ENCODE peak calls at places on chromosomes 6 and 20, in ten cellular contexts. N, B, Y, C, D, U, X, O, K and P are unnamed samples.

GRCh38 chr20:5190444-5190843 is 63.6 kb downstream of the CDS2 start:
- DNase-seq in D (no peak), N (no peak), C (no peak), X (no peak), B (no peak), U (no peak), Y (no peak), O (no peak), K (no peak), P (no peak)

GRCh38 chr6:18081025-18081668 is 41.3 kb downstream of the NHLRC1 start:
- DNase-seq in C (no peak), X (no peak), O (no peak), D (no peak), K (no peak), U (no peak), B (no peak), N (no peak), Y (no peak), P (no peak)

GRCh38 chr6:50257322-50257721 is 207.6 kb upstream of the DEFB112 start:
- DNase-seq in C (no peak), K (no peak), X (no peak), D (no peak), U (no peak), N (no peak), Y (no peak), O (no peak), B (no peak), P (no peak)

GRCh38 chr20:17645546-17646208 is 36.4 kb downstream of the RRBP1 start:
- DNase-seq in U (no peak), X (no peak), K (no peak), C (no peak), O (no peak), B (no peak), D (no peak), N (no peak), Y (no peak), P (no peak)

GRCh38 chr6:31794294-31794865 is 1.2 kb downstream of the VARS1 start:
- DNase-seq in N (no peak), C (no peak), X (no peak), B (no peak), D (peak), Y (no peak), O (no peak), K (no peak), U (no peak), P (no peak)

GRCh38 chr6:12331951-12332749 is 42.0 kb downstream of the EDN1 start:
- DNase-seq in X (peak), C (no peak), O (no peak), U (peak), N (no peak), Y (no peak), K (no peak), B (no peak), D (peak), P (no peak)

GRCh38 chr6:150702675-150703074 is 103.0 kb downstream of the PLEKHG1 start:
- DNase-seq in D (no peak), Y (no peak), O (no peak), U (no peak), K (no peak), C (no peak), B (no peak), X (no peak), N (no peak), P (no peak)

GRCh38 chr6:21847712-21848111 is 254.2 kb downstream of the SOX4 start:
- DNase-seq in C (no peak), B (no peak), X (no peak), O (no peak), K (no peak), N (no peak), U (no peak), D (no peak), Y (no peak), P (no peak)

GRCh38 chr6:143896096-143896880 is 32.0 kb downstream of the ZC2HC1B start:
- DNase-seq in O (no peak), D (no peak), Y (no peak), X (no peak), N (no peak), U (no peak), K (peak), C (no peak), B (no peak), P (no peak)

GRCh38 chr6:131225127-131225526 is 89.9 kb downstream of the AKAP7 start:
- DNase-seq in K (no peak), X (no peak), U (no peak), Y (no peak), C (no peak), D (no peak), B (no peak), N (no peak), O (no peak), P (no peak)

GRCh38 chr20:48771542-48771941 is 56.3 kb downstream of the PREX1 start:
- DNase-seq in K (no peak), B (peak), N (no peak), C (no peak), O (no peak), X (no peak), Y (no peak), D (peak), U (no peak), P (no peak)

GRCh38 chr6:13203145-13203544 is 125.2 kb downstream of the TBC1D7 start:
- DNase-seq in U (peak), O (no peak), B (no peak), K (no peak), Y (no peak), D (no peak), N (no peak), X (no peak), C (no peak), P (no peak)

GRCh38 chr20:51369503-51369902 is 173.0 kb downstream of the NFATC2 start:
- DNase-seq in D (no peak), K (no peak), N (no peak), U (no peak), X (no peak), C (no peak), O (no peak), Y (no peak), B (no peak), P (no peak)

GRCh38 chr6:27375613-27376079 is 12.9 kb upstream of the ZNF391 start:
- DNase-seq in Y (no peak), U (peak), D (peak), B (no peak), O (no peak), X (no peak), C (no peak), K (no peak), N (no peak), P (no peak)

GRCh38 chr20:37567671-37568588 is 40.3 kb upstream of the BLCAP start:
- DNase-seq in D (no peak), B (no peak), C (no peak), O (no peak), K (peak), N (no peak), Y (no peak), X (no peak), U (peak), P (no peak)

GRCh38 chr6:23690650-23691049 is 435.4 kb upstream of the NRSN1 start:
- DNase-seq in X (no peak), B (no peak), C (no peak), N (no peak), D (no peak), K (peak), Y (no peak), U (no peak), O (no peak), P (no peak)

GRCh38 chr20:62493253-62493885 is 17.6 kb upstream of the GATA5 start:
- DNase-seq in N (no peak), B (no peak), O (no peak), Y (no peak), K (no peak), X (no peak), U (no peak), D (no peak), C (no peak), P (no peak)

GRCh38 chr20:6017880-6018279 is 36.0 kb downstream of the LRRN4 start:
- DNase-seq in X (no peak), Y (no peak), K (no peak), N (no peak), O (no peak), B (no peak), D (no peak), C (no peak), U (no peak), P (no peak)

GRCh38 chr20:12047838-12048432 is 130.2 kb downstream of the BTBD3 start:
- DNase-seq in U (no peak), O (no peak), N (no peak), X (no peak), C (no peak), K (no peak), D (peak), Y (no peak), B (no peak), P (no peak)

GRCh38 chr6:117142145-117142544 is 123.2 kb upstream of the VGLL2 start:
- DNase-seq in D (no peak), Y (no peak), X (no peak), U (no peak), N (no peak), K (no peak), B (no peak), C (no peak), O (no peak), P (no peak)

GRCh38 chr6:16733085-16733484 is 28.2 kb downstream of the ATXN1 start:
- DNase-seq in O (no peak), U (no peak), X (no peak), C (no peak), B (no peak), D (no peak), N (no peak), K (no peak), Y (no peak), P (no peak)

GRCh38 chr20:22248052-22248667 is 336.2 kb downstream of the FOXA2 start:
- DNase-seq in K (no peak), U (peak), X (no peak), C (no peak), N (peak), B (peak), O (no peak), Y (no peak), D (no peak), P (no peak)

GRCh38 chr20:17345321-17345720 is 118.5 kb downstream of the PCSK2 start:
- DNase-seq in D (no peak), B (no peak), U (no peak), Y (no peak), K (no peak), N (no peak), O (no peak), C (no peak), X (no peak), P (no peak)

GRCh38 chr6:17881085-17881883 is 106.2 kb downstream of the KIF13A start:
- DNase-seq in B (no peak), Y (no peak), C (no peak), K (no peak), U (no peak), O (no peak), D (no peak), X (no peak), N (no peak), P (no peak)

GRCh38 chr6:136961848-136962247 is 39.7 kb downstream of the SLC35D3 start:
- DNase-seq in B (no peak), D (no peak), U (no peak), C (no peak), N (no peak), K (no peak), Y (no peak), X (no peak), O (no peak), P (no peak)